ENCODE peak calls at places on chromosomes 12 and 14, in six cellular contexts. L is NCI-H2029 treated with DMSO at 0.1 percent for 48 hours; V is activated T-cell treated with anti-CD3 and anti-CD28 coated beads, Interleukin-2, amount 50 U/mL, for 1 hour; Z is activated gamma-delta T cell treated with anti-CD3 and anti-CD28 coated beads, Interleukin-2, amount 50 U/mL, for 16 hours; F is posterior cingulate gyrus; S is stimulated activated CD4-positive, alpha-beta T cell treated with anti-CD3 and anti-CD28 coated beads, Interleukin-1b, Interleukin-23, amount 100 ng/mL, for 1 hour. R is an unnamed sample.

GRCh38 chr12:106769546-106769945 is 4.9 kb upstream of the RIC8B start:
- DNase-seq in L (no peak), V (no peak), Z (no peak), F (no peak), S (no peak), R (no peak)

GRCh38 chr14:23068792-23069412 is 11.6 kb upstream of the CDH24 start:
- DNase-seq in L (no peak), V (peak), Z (peak), F (no peak), S (peak), R (peak)

GRCh38 chr12:122981036-122981471 is 573 bp downstream of the ARL6IP4 start:
- DNase-seq in L (no peak), V (no peak), Z (no peak), F (no peak), S (no peak), R (no peak)

GRCh38 chr12:95146767-95147166 is 70.5 kb downstream of the FGD6 start:
- DNase-seq in L (no peak), V (no peak), Z (no peak), F (no peak), S (no peak), R (no peak)

GRCh38 chr14:81471062-81471461 is 62.6 kb downstream of the SEL1L start:
- DNase-seq in L (no peak), V (no peak), Z (no peak), F (no peak), S (no peak), R (no peak)

GRCh38 chr12:123119808-123120207 is 31.1 kb downstream of the PITPNM2 start:
- DNase-seq in L (no peak), V (peak), Z (no peak), F (no peak), S (no peak), R (no peak)

GRCh38 chr12:96766232-96766631 is 140.8 kb upstream of the NEDD1 start:
- DNase-seq in L (no peak), V (no peak), Z (no peak), F (no peak), S (no peak), R (no peak)

GRCh38 chr14:54347044-54347443 is 49.8 kb upstream of the CDKN3 start:
- DNase-seq in L (no peak), V (no peak), Z (no peak), F (no peak), S (no peak), R (no peak)

GRCh38 chr14:51004801-51005526 is 60.7 kb upstream of the PYGL start:
- DNase-seq in L (peak), V (no peak), Z (no peak), F (no peak), S (no peak), R (no peak)

GRCh38 chr12:123973552-123974341 is 732 bp downstream of the ZNF664 start:
- DNase-seq in L (no peak), V (peak), Z (peak), F (peak), S (no peak), R (no peak)

GRCh38 chr12:124397807-124398577 is 103.1 kb downstream of the RFLNA start:
- DNase-seq in L (peak), V (no peak), Z (no peak), F (no peak), S (no peak), R (no peak)

GRCh38 chr14:99797231-99797630 is 4.0 kb downstream of the EML1 start:
- DNase-seq in L (no peak), V (no peak), Z (no peak), F (no peak), S (no peak), R (no peak)

GRCh38 chr14:68987653-68988036 is 8.5 kb upstream of the ACTN1 start:
- DNase-seq in L (no peak), V (no peak), Z (no peak), F (no peak), S (no peak), R (no peak)

GRCh38 chr14:104880584-104881210 is 15.6 kb downstream of the CEP170B start:
- DNase-seq in L (no peak), V (no peak), Z (no peak), F (peak), S (no peak), R (no peak)

GRCh38 chr12:75526655-75527511 is 15.5 kb upstream of the KRR1 start:
- DNase-seq in L (peak), V (no peak), Z (no peak), F (no peak), S (no peak), R (no peak)

GRCh38 chr12:117530796-117531195 is 169.4 kb upstream of the NOS1 start:
- DNase-seq in L (no peak), V (no peak), Z (no peak), F (no peak), S (no peak), R (no peak)

GRCh38 chr14:34837801-34838322 is 37.3 kb downstream of the BAZ1A start:
- DNase-seq in L (no peak), V (no peak), Z (no peak), F (no peak), S (no peak), R (no peak)

GRCh38 chr14:54225457-54225856 is 171.3 kb upstream of the CDKN3 start:
- DNase-seq in L (no peak), V (no peak), Z (no peak), F (no peak), S (no peak), R (no peak)

R was measured in omental fat pad.